ENCODE peak calls at places on chromosomes 2 and 18, in five cellular contexts. Q is mesendoderm, P is H9, W is neuronal stem cell, E is mesenchymal stem cell. G is an unnamed sample.

GRCh38 chr2:194155406-194155805 is 1501.6 kb upstream of the SLC39A10 start:
- DNase-seq in P (no peak), W (no peak), Q (no peak), E (no peak), G (no peak)

GRCh38 chr18:63154350-63155152 is 165.0 kb downstream of the BCL2 start:
- DNase-seq in W (no peak), E (no peak), P (no peak), Q (no peak), G (no peak)

GRCh38 chr2:225765845-225766244 is 366.3 kb downstream of the NYAP2 start:
- DNase-seq in P (no peak), W (no peak), E (no peak), Q (no peak), G (no peak)

GRCh38 chr2:45452866-45453265 is 158.2 kb downstream of the SRBD1 start:
- DNase-seq in E (peak; percentile 6), Q (no peak), W (no peak), P (no peak), G (peak; percentile 96)

GRCh38 chr2:136167721-136168470 is 49.9 kb upstream of the CXCR4 start:
- DNase-seq in P (no peak), E (no peak), Q (no peak), W (no peak), G (no peak)

GRCh38 chr2:120231564-120231973 is 8.4 kb upstream of the TMEM185B start:
- DNase-seq in E (no peak), Q (no peak), W (no peak), P (peak; percentile 14), G (no peak)

GRCh38 chr18:21004721-21005120 is 106.9 kb downstream of the ROCK1 start:
- DNase-seq in Q (no peak), P (no peak), E (peak; percentile 85), W (no peak), G (peak; percentile 86)

GRCh38 chr2:222049946-222050345 is 248.9 kb downstream of the PAX3 start:
- DNase-seq in W (no peak), Q (peak; percentile 70), E (peak; percentile 47), P (no peak), G (peak; percentile 23)

GRCh38 chr18:10927290-10927979 is 221.9 kb downstream of the PIEZO2 start:
- DNase-seq in Q (no peak), W (no peak), E (peak; percentile 86), P (no peak), G (peak; percentile 89)

GRCh38 chr2:239288951-239289481 is 111.8 kb downstream of the HDAC4 start:
- DNase-seq in Q (no peak), E (peak; percentile 69), P (no peak), W (peak; percentile 27), G (no peak)

GRCh38 chr2:69214898-69215297 is 172.1 kb downstream of the GFPT1 start:
- DNase-seq in E (peak; percentile 72), P (no peak), Q (no peak), W (no peak), G (peak; percentile 77)

GRCh38 chr2:227856697-227857096 is 14.7 kb upstream of the DAW1 start:
- DNase-seq in W (no peak), P (no peak), E (no peak), Q (no peak), G (no peak)

GRCh38 chr2:39232141-39232540 is 11.6 kb downstream of the CDKL4 start:
- DNase-seq in W (no peak), P (no peak), Q (no peak), E (no peak), G (peak; percentile 15)

DNA sequence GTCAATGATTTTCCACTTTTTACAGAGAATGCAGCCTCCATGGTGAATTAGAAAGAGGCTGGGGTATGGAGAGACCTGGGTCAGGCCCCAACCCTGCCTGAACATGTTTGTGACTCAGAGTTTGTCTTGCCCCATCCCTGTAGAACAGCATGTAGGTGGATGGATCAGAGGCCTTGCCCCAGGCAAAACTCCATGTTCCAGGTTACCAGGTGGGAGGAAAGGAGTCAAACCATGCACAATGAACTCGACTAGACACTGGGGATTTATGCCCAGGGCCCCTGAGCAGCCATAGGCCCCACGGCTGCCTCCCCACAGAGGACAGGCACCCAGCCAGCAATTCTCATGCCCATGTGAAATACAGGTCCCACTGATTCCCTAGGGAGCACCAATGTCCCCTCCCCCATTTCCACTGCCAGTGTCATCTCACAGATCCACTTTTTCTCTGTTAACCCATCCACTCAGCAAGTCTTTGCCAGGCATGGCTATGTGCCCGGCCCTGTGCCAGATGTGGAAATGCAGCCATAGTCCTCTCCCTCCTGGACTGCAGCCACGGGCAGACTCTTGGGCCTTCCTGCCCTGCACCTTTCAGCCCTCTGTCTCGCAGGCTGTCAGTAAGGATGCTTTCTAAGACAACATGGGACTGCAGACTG is 737.8 kb upstream of the HS6ST1 start:
- DNase-seq in P (no peak), E (no peak), W (no peak), Q (no peak), G (no peak)
- H3K4me2 ChIP-seq in P (no peak overlapping the region), E (no peak overlapping the region), W (no peak overlapping the region), Q (no peak overlapping the region), G (no peak overlapping the region)

GRCh38 chr2:21318263-21318662 is 194.5 kb downstream of the TDRD15 start:
- DNase-seq in Q (no peak), E (no peak), P (no peak), W (no peak), G (no peak)

GRCh38 chr2:21317131-21317530 is 193.4 kb downstream of the TDRD15 start:
- DNase-seq in Q (peak; percentile 79), P (peak; percentile 62), E (peak; percentile 50), W (peak; percentile 76), G (peak; percentile 8)
- H2AK5ac ChIP-seq in Q (no peak overlapping the region), P (no peak overlapping the region), E (no peak overlapping the region), W (no peak overlapping the region), G (no peak overlapping the region)

DNA sequence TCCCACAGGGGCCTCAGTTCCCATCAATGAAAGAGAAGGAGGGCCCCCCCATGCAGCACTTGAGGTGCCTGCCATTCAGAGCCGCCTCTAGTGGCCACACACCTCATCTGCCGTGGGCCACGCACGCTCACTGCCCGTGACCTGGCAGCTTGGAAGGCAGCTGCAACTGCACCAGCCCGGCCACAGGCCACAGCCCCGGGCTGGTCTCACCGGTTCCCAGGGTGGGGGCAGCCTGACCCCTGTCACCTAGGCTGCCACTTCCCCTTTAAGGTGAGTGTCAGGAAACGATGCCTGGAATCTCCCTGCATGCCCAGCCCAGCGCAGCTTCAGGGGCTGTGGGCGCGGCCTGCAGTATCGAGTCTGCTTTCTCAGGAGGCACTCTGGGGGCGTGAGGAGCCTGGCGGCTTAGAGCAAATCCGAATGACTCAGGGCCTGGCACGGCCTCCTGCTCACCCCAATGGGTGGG is 2.6 kb downstream of the MAB21L4 start:
- DNase-seq in E (no peak), P (peak; percentile 80), Q (peak; percentile 56), W (no peak), G (peak; percentile 36)
- H3K4me2 ChIP-seq in E (no peak overlapping the region), P (no peak overlapping the region), Q (no peak overlapping the region), W (no peak overlapping the region), G (no peak overlapping the region)

GRCh38 chr2:62197017-62197586 is 1.2 kb downstream of the B3GNT2 start:
- DNase-seq in Q (no peak), W (peak; percentile 9), E (no peak), P (no peak), G (no peak)

GRCh38 chr2:62196278-62196901 is 475 bp downstream of the B3GNT2 start:
- DNase-seq in P (no peak), Q (peak; percentile 73), E (peak; percentile 44), W (peak; percentile 48), G (no peak)

GRCh38 chr2:62195421-62196277 is at the start of gene B3GNT2:
- DNase-seq in Q (peak; percentile 84), P (peak; percentile 80), E (peak; percentile 68), W (peak; percentile 79), G (peak; percentile 57)

GRCh38 chr2:62192811-62193210 is 3.1 kb upstream of the B3GNT2 start:
- DNase-seq in P (no peak), Q (no peak), W (no peak), E (no peak), G (no peak)

GRCh38 chr2:62194558-62195420 is 1.1 kb upstream of the B3GNT2 start:
- DNase-seq in E (no peak), W (no peak), P (no peak), Q (no peak), G (no peak)
- H2AK5ac ChIP-seq in E (no peak overlapping the region), W (peak overlapping the region; percentile 98), P (no peak overlapping the region), Q (peak overlapping the region; percentile 45), G (peak overlapping the region; percentile 51)

GRCh38 chr18:79540161-79540913 is 139.3 kb upstream of the CTDP1 start:
- DNase-seq in P (peak; percentile 12), E (no peak), Q (no peak), W (no peak), G (no peak)
- H3K4me2 ChIP-seq in P (no peak overlapping the region), E (no peak overlapping the region), Q (no peak overlapping the region), W (no peak overlapping the region), G (no peak overlapping the region)

DNA sequence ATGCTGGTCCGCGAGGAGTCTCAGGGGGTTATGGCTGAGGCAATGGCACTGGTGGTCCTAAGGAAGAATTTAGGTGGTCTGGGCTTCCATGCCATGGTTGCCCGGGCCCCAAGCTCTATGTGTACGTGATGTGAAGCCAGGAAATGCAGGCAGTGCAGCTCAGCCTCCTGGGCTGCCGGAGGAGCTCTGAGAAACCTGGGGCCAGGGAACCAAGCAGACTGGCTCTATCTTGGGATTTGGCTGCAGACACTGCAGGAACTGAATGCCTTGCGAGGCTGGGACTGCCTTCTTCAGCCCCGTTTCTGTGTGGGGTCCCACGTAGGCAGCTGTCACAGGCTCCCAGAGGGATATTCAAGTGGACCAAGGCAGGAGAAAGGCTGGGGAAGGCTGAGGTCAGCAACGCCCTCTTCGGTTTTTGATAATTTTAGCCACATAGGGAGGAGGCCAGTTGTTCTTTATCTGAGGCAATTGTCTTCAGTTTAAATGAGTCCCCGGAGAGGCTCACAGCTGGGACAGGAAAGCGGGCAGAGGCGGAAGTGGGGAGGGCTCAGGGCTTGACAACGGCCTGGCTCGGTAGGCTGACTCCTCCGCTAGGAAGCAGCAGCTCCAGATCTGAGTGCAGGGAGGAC is 77.7 kb downstream of the RHOB start:
- DNase-seq in W (no peak), P (no peak), Q (peak; percentile 78), E (no peak), G (no peak)
- H2AK5ac ChIP-seq in W (peak overlapping the region; percentile 8), P (no peak overlapping the region), Q (no peak overlapping the region), E (peak overlapping the region; percentile 61), G (no peak overlapping the region)

GRCh38 chr2:215171151-215171550 is 32.7 kb upstream of the ABCA12 start:
- DNase-seq in Q (no peak), E (no peak), W (no peak), P (no peak), G (no peak)
- H3K4me2 ChIP-seq in Q (no peak overlapping the region), E (no peak overlapping the region), W (no peak overlapping the region), P (no peak overlapping the region), G (peak overlapping the region; percentile 79)

GRCh38 chr2:85269959-85270358 is 57.8 kb downstream of the TGOLN2 start:
- DNase-seq in W (no peak), P (no peak), Q (peak; percentile 24), E (no peak), G (peak; percentile 36)

GRCh38 chr2:85264471-85264870 is 63.3 kb downstream of the TGOLN2 start:
- DNase-seq in W (no peak), E (no peak), P (no peak), Q (peak; percentile 89), G (peak; percentile 33)

GRCh38 chr2:85263591-85263990 is 64.2 kb downstream of the TGOLN2 start:
- DNase-seq in Q (no peak), E (no peak), W (no peak), P (no peak), G (no peak)

GRCh38 chr2:85266424-85267041 is 61.3 kb downstream of the TGOLN2 start:
- DNase-seq in W (peak; percentile 52), P (peak; percentile 82), E (no peak), Q (peak; percentile 88), G (peak; percentile 56)

DNA sequence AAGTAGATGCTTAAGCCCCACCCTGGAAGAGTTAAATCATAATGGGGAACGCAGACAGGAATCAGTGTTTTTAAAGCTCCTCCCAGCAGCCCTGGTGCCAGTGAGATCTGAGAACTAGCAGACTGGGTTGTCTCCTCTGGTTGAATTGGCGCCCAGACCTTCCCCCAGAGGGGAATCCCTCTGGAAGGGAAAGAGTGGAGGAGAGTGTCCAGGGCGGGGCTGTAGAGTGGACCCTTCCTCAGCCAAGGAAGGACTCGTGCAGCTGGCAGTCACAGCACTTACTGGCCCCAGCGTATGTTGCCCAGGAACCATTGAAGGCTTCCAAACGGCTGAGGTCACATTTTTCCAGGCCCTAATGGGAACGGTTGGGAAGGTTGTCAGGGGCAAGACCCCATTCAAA is 62.5 kb downstream of the TGOLN2 start:
- DNase-seq in W (no peak), P (no peak), E (no peak), Q (peak; percentile 45), G (no peak)
- H2AK5ac ChIP-seq in W (no peak overlapping the region), P (no peak overlapping the region), E (peak overlapping the region; percentile 98), Q (no peak overlapping the region), G (peak overlapping the region; percentile 78)